ENCODE peak calls at places on chromosomes 5 and 9, in four cellular contexts. K, G, X and A are unnamed samples.

GRCh38 chr5:180684623-180685161 is 35.3 kb upstream of the FLT4 start:
- DNase-seq in K (no peak), G (no peak), X (no peak), A (no peak)

GRCh38 chr5:16909464-16909863 is 26.6 kb downstream of the MYO10 start:
- DNase-seq in K (no peak), G (no peak), X (no peak), A (peak)

GRCh38 chr5:4941957-4942830 is 197.9 kb upstream of the ADAMTS16 start:
- DNase-seq in K (no peak), G (no peak), X (peak), A (no peak)

GRCh38 chr5:11797132-11797531 is 107.1 kb downstream of the CTNND2 start:
- DNase-seq in K (no peak), G (no peak), X (peak), A (no peak)

GRCh38 chr5:75601996-75602395 is 9.3 kb upstream of the ANKDD1B start:
- DNase-seq in K (no peak), G (no peak), X (no peak), A (peak)

GRCh38 chr9:21831841-21832509 is 29.5 kb downstream of the MTAP start:
- DNase-seq in K (no peak), G (no peak), X (no peak), A (peak)

GRCh38 chr9:2418619-2419018 is 203.0 kb upstream of the VLDLR start:
- DNase-seq in K (no peak), G (no peak), X (no peak), A (peak)

GRCh38 chr5:171897231-171897630 is 109.2 kb downstream of the FBXW11 start:
- DNase-seq in K (no peak), G (no peak), X (no peak), A (no peak)

GRCh38 chr5:68272289-68272688 is 56.7 kb downstream of the PIK3R1 start:
- DNase-seq in K (no peak), G (no peak), X (no peak), A (peak)

GRCh38 chr5:42951847-42952411 is 88.2 kb downstream of the ANXA2R start:
- DNase-seq in K (peak), G (no peak), X (no peak), A (peak)

GRCh38 chr9:127450831-127451680 is at the start of the genes LRSAM1 and RPL12:
- DNase-seq in K (peak), G (peak), X (peak), A (peak)

GRCh38 chr5:78538240-78538850 is 110.2 kb downstream of the LHFPL2 start:
- DNase-seq in K (no peak), G (peak), X (no peak), A (no peak)

GRCh38 chr9:4509590-4509984 is 19.3 kb downstream of the SLC1A1 start:
- DNase-seq in K (no peak), G (no peak), X (no peak), A (no peak)

GRCh38 chr9:108837530-108837929 is 18.3 kb downstream of the ACTL7B start:
- DNase-seq in K (no peak), G (no peak), X (no peak), A (no peak)

GRCh38 chr9:113674436-113674835 is 201.7 kb upstream of the ZNF618 start:
- DNase-seq in K (no peak), G (no peak), X (no peak), A (no peak)

GRCh38 chr5:80408976-80409926 is 1.4 kb downstream of the ZFYVE16 start:
- DNase-seq in K (no peak), G (no peak), X (no peak), A (peak)

GRCh38 chr5:147554285-147554817 is 44.5 kb upstream of the DPYSL3 start:
- DNase-seq in K (no peak), G (no peak), X (no peak), A (peak)

GRCh38 chr5:139061856-139062255 is 136.3 kb downstream of the SIL1 start:
- DNase-seq in K (no peak), G (no peak), X (peak), A (peak)

GRCh38 chr9:79568337-79569084 is 3.3 kb upstream of the TLE4 start:
- DNase-seq in K (no peak), G (no peak), X (no peak), A (no peak)

GRCh38 chr5:142287096-142287972 is 37.5 kb downstream of the SPRY4 start:
- DNase-seq in K (no peak), G (no peak), X (peak), A (peak)

GRCh38 chr5:53110156-53110555 is 599 bp upstream of the MOCS2 start:
- DNase-seq in K (no peak), G (no peak), X (no peak), A (no peak)

GRCh38 chr5:59275537-59276276 is 617.8 kb downstream of the PDE4D start:
- DNase-seq in K (peak), G (peak), X (peak), A (peak)

GRCh38 chr9:93945400-93946337 is 9.5 kb downstream of the BARX1 start:
- DNase-seq in K (no peak), G (no peak), X (peak), A (no peak)

GRCh38 chr5:143703659-143704058 is 108.3 kb upstream of the HMHB1 start:
- DNase-seq in K (no peak), G (no peak), X (no peak), A (no peak)

GRCh38 chr9:68836788-68837187 is 131.7 kb downstream of the PIP5K1B start:
- DNase-seq in K (no peak), G (no peak), X (no peak), A (no peak)

GRCh38 chr5:1281038-1281882 is 13.6 kb downstream of the TERT start:
- DNase-seq in K (no peak), G (peak), X (no peak), A (no peak)

GRCh38 chr5:143386725-143387124 is 16.8 kb downstream of the NR3C1 start:
- DNase-seq in K (no peak), G (no peak), X (no peak), A (peak)

GRCh38 chr5:142939884-142940283 is 169.7 kb downstream of the ARHGAP26 start:
- DNase-seq in K (no peak), G (no peak), X (no peak), A (no peak)

GRCh38 chr9:99561435-99562262 is 260.0 kb upstream of the NR4A3 start:
- DNase-seq in K (no peak), G (no peak), X (no peak), A (no peak)

GRCh38 chr5:94849821-94850736 is 231.6 kb downstream of the SLF1 start:
- DNase-seq in K (no peak), G (no peak), X (peak), A (peak)

GRCh38 chr5:154475613-154476342 is 2.2 kb downstream of the HAND1 start:
- DNase-seq in K (no peak), G (peak), X (peak), A (no peak)

GRCh38 chr5:33206962-33207506 is 233.7 kb upstream of the TARS1 start:
- DNase-seq in K (no peak), G (no peak), X (no peak), A (no peak)

GRCh38 chr5:130034872-130035271 is 130.6 kb downstream of the CHSY3 start:
- DNase-seq in K (no peak), G (no peak), X (no peak), A (peak)

GRCh38 chr9:91214867-91215266 is 146.9 kb downstream of the AUH start:
- DNase-seq in K (no peak), G (no peak), X (no peak), A (no peak)

GRCh38 chr5:52560366-52560765 is 227.3 kb upstream of the ITGA1 start:
- DNase-seq in K (no peak), G (no peak), X (no peak), A (peak)

GRCh38 chr5:56561-57290 is 35.2 kb upstream of the PLEKHG4B start:
- DNase-seq in K (no peak), G (no peak), X (peak), A (peak)

GRCh38 chr5:94853122-94853521 is 234.7 kb downstream of the SLF1 start:
- DNase-seq in K (no peak), G (no peak), X (no peak), A (no peak)

GRCh38 chr5:140565780-140566095 is 1.1 kb downstream of the SLC35A4 start:
- DNase-seq in K (no peak), G (no peak), X (no peak), A (no peak)

DNA sequence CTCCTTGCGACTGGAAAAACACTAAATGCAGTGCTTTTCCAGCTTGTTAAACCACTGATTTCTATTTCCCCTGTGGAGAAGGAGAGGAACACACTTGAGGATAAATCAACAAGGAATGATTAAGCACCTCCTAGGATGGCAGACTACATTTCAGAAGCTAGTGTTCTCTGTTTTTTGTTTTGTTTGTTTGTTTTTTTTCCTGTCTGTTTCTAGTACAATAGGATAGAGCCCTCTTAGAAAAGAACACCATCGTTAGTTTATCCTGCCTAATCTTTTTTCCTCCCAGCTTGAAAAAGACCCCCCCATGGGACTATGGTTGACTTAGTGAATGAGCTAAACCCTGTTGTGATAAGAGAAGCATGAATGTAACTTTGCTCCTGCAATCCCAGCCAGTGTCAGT is 3.9 kb upstream of the TAL2 start:
- DNase-seq in K (no peak), G (no peak), X (no peak), A (no peak)
- H3K4me3 ChIP-seq in K (no peak), G (no peak), X (no peak), A (no peak)

DNA sequence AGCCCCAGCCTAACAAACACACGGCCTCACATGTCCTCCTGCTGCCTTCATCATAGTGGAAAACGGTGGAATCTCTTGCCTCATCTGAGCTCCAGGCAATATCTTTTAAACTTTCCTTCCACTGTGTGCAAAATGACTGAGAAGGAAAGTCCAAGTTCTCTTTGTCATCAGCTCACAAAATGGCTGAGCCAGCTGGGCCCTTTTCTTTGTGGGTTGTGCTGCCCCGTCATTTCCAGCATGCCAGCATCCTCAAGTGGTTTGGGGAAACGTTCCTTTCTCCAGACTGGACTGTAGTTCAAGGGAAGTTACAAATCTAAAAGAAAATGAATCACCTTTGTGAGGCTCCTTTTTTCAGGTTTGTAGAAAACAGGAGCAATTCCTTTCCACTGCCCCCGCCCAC is 171.1 kb upstream of the FSTL4 start:
- DNase-seq in K (no peak), G (no peak), X (no peak), A (no peak)
- H3K4me3 ChIP-seq in K (no peak), G (no peak), X (no peak), A (no peak)

DNA sequence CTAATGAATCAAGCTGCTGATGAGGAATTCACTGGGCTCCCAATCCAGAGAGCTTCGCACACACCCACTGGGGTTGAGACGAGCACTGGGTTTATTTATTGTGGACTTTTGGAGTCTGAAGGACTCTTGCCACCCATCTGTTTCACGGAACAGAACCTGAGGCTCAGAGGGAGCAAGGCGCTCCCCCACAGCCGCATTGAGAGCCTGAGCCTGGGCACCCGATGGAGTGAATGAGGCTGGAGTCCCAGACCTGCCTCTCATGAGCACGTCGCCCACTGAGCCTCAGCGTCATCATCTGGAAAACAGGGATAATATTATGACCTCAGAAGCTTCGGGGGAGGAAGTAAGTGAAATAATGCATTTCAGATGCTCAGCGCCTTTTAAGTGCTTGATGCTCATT is 5.4 kb downstream of the NEK6 start:
- DNase-seq in K (no peak), G (no peak), X (no peak), A (no peak)
- H3K4me3 ChIP-seq in K (no peak), G (no peak), X (no peak), A (no peak)

DNA sequence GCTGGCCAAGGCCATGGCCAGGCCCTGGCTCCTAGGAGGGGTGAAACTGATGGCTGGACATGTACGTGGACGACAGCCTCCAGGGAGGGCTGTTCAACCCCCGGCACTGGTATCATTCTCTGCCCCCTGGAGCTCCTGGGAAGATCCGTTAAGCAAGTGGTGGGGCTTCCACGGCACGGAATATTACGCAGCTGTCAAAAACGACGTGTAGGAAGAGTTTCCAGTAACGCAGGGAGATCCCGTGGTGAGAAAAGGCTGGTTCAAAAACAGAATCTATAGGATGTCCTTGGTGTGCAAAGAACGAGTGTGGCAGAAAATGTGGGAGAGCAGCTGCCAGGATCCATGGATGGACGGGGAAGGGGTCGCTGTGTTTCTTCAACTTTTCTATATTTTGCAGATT is 36.3 kb upstream of the TMEM250 start:
- DNase-seq in K (no peak), G (no peak), X (no peak), A (no peak)
- H3K4me3 ChIP-seq in K (no peak), G (no peak), X (no peak), A (no peak)

GRCh38 chr5:157450024-157450423 is 10.0 kb upstream of the NIPAL4 start:
- DNase-seq in K (no peak), G (no peak), X (no peak), A (no peak)
- H3K4me3 ChIP-seq in K (no peak), G (no peak), X (no peak), A (no peak)

GRCh38 chr5:67066815-67067214 is 129.8 kb downstream of the CD180 start:
- DNase-seq in K (no peak), G (no peak), X (no peak), A (no peak)

GRCh38 chr5:67065697-67066096 is 130.9 kb downstream of the CD180 start:
- DNase-seq in K (no peak), G (no peak), X (no peak), A (no peak)

GRCh38 chr5:67063055-67063454 is 133.5 kb downstream of the CD180 start:
- DNase-seq in K (no peak), G (no peak), X (no peak), A (no peak)

GRCh38 chr5:67063791-67064190 is 132.8 kb downstream of the CD180 start:
- DNase-seq in K (no peak), G (no peak), X (no peak), A (peak)

DNA sequence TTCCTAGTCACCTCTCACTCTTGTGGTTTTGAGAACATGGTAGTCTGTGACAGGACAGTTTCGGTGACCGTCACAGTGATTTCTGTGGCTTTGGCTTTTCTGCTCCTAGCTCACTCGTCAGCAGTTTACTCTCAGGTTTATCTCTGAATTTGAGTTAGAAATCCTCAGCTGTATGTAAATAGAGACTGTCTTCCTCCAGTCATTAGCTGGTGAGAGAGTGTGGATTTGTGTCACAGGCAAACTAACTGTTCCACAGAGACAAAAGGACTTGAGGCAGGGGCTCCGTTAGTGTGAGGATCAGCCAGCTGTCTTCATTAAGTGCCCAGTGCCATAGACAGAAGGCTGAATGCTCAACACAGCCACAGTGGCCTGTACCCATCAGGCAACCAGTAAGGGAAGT is 131.4 kb downstream of the CD180 start:
- DNase-seq in K (no peak), G (no peak), X (no peak), A (no peak)
- H3K4me3 ChIP-seq in K (no peak), G (no peak), X (no peak), A (no peak)

GRCh38 chr5:109409844-109410388 is at the start of gene PJA2:
- DNase-seq in K (peak), G (peak), X (peak), A (peak)

GRCh38 chr5:109409061-109409843 is 522 bp downstream of the PJA2 start:
- DNase-seq in K (peak), G (peak), X (peak), A (peak)

GRCh38 chr5:109404428-109404960 is 5.3 kb downstream of the PJA2 start:
- DNase-seq in K (no peak), G (no peak), X (no peak), A (no peak)

GRCh38 chr5:109407913-109408312 is 1.9 kb downstream of the PJA2 start:
- DNase-seq in K (no peak), G (no peak), X (no peak), A (no peak)

GRCh38 chr5:109406719-109407118 is 3.1 kb downstream of the PJA2 start:
- DNase-seq in K (no peak), G (no peak), X (no peak), A (no peak)
- H3K4me3 ChIP-seq in K (no peak), G (no peak), X (no peak), A (no peak)